ENCODE peak calls at places on chromosomes 16 and 17, in four cellular contexts. F is H9, T is H1, V is neuronal stem cell. J is an unnamed sample.

GRCh38 chr17:7763919-7764318 is 46.4 kb downstream of the DNAH2 start:
- DNase-seq in F (no peak), T (no peak), V (no peak), J (no peak)

GRCh38 chr17:45029758-45030423 is 21.5 kb downstream of the DCAKD start:
- DNase-seq in F (no peak), T (no peak), V (no peak), J (no peak)

GRCh38 chr16:85491798-85492616 is 121.1 kb upstream of the GSE1 start:
- DNase-seq in F (no peak), T (no peak), V (no peak), J (peak; percentile 89)

GRCh38 chr17:80983545-80983944 is 8.1 kb upstream of the CHMP6 start:
- DNase-seq in F (no peak), T (no peak), V (no peak), J (no peak)

GRCh38 chr17:57499648-57500049 is 243.3 kb downstream of the MSI2 start:
- DNase-seq in F (no peak), T (no peak), V (no peak), J (no peak)

GRCh38 chr16:60295451-60295850 is 1561.3 kb upstream of the GOT2 start:
- DNase-seq in F (no peak), T (no peak), V (no peak), J (no peak)

GRCh38 chr16:48501516-48502377 is 108.2 kb downstream of the N4BP1 start:
- DNase-seq in F (no peak), T (no peak), V (no peak), J (no peak)

GRCh38 chr17:77441130-77441920 is 300.6 kb downstream of the SEC14L1 start:
- DNase-seq in F (no peak), T (no peak), V (no peak), J (no peak)

GRCh38 chr17:20028436-20028835 is 19.3 kb downstream of the SPECC1 start:
- DNase-seq in F (no peak), T (no peak), V (no peak), J (no peak)

GRCh38 chr16:2473425-2473926 is 1.5 kb upstream of the TBC1D24 start:
- DNase-seq in F (peak; percentile 45), T (peak; percentile 60), V (no peak), J (no peak)

GRCh38 chr16:88686439-88687253 is at the start of gene SNAI3:
- DNase-seq in F (peak; percentile 92), T (peak; percentile 98), V (peak; percentile 85), J (peak; percentile 58)

GRCh38 chr16:67613808-67614207 is 31.1 kb upstream of the CARMIL2 start:
- DNase-seq in F (peak; percentile 64), T (peak; percentile 73), V (no peak), J (peak; percentile 12)

GRCh38 chr17:37826497-37827115 is 81.7 kb upstream of the HNF1B start:
- DNase-seq in F (no peak), T (no peak), V (no peak), J (no peak)

GRCh38 chr17:48578616-48579560 is 738 bp upstream of the HOXB4 start:
- DNase-seq in F (no peak), T (no peak), V (no peak), J (no peak)
- H2BK120ac ChIP-seq in F (no peak overlapping the region), T (no peak overlapping the region), V (no peak overlapping the region), J (peak overlapping the region; percentile 27)

GRCh38 chr17:65477600-65477999 is 83.8 kb downstream of the AXIN2 start:
- DNase-seq in F (no peak), T (no peak), V (no peak), J (no peak)
- H2AK5ac ChIP-seq in F (no peak overlapping the region), T (no peak overlapping the region), V (no peak overlapping the region), J (no peak overlapping the region)

GRCh38 chr17:33964344-33964979 is 290.6 kb upstream of the CCL2 start:
- DNase-seq in F (peak; percentile 58), T (no peak), V (no peak), J (no peak)
- H2AFZ ChIP-seq in F (no peak overlapping the region), T (peak overlapping the region; percentile 61), V (no peak overlapping the region), J (no peak overlapping the region)

DNA sequence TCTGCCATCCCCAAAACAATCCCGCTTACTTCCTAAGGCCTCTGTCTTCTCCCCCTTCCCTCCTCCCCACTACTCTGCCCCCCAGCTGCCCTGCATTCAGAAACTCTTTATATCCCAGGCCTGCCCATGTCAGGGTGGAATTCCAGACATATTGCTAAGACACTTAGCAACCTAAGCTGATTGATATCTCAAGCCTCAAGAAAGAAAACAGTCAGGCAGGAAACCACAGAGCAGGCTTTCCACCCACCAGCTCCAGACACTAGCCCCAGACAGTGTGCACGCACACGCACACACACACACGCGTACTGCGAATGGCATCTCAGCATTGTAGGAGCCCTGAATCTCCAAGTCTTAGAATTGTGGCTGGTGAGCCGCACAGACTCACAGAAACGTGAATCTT is 8.9 kb upstream of the LPCAT2 start:
- DNase-seq in F (no peak), T (peak; percentile 22), V (no peak), J (peak; percentile 96)
- H2BK120ac ChIP-seq in F (no peak overlapping the region), T (no peak overlapping the region), V (no peak overlapping the region), J (no peak overlapping the region)

GRCh38 chr17:42424991-42425610 is 2.0 kb upstream of the CAVIN1 start:
- DNase-seq in F (no peak), T (no peak), V (no peak), J (no peak)

GRCh38 chr17:42422412-42422957 is 571 bp downstream of the CAVIN1 start:
- DNase-seq in F (peak; percentile 71), T (peak; percentile 70), V (no peak), J (peak; percentile 82)

GRCh38 chr17:42422958-42423712 is at the start of gene CAVIN1:
- DNase-seq in F (peak; percentile 99), T (peak; percentile 94), V (peak; percentile 93), J (peak; percentile 76)

GRCh38 chr17:42421479-42422332 is 1.4 kb downstream of the CAVIN1 start:
- DNase-seq in F (peak; percentile 57), T (no peak), V (no peak), J (peak; percentile 41)

DNA sequence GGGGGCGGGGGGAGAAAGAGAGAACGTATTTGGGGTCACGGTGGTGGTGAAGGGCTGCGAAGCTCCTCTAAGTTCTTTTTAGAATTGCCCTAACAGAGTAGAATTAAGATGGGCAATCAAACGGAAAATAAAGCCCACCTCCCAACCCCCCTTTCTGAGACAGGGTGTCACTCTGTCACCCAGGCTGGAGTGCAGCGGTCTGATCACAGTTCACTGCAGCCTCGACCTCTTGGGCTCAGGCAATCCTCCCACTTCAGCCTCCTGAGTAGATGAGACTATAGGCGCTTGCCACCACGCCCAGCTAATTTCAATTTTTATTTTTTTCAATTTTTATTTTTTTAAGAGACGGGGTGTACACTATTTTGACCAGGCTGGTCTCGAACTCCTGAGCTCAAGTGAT is 710 bp upstream of the CAVIN1 start:
- DNase-seq in F (no peak), T (no peak), V (no peak), J (no peak)
- H2AK5ac ChIP-seq in F (no peak overlapping the region), T (peak overlapping the region; percentile 34), V (no peak overlapping the region), J (no peak overlapping the region)

J was measured in trophoblast cell.